ENCODE peak calls at places on chromosomes 6 and 20, in five cellular contexts. X is Karpas-422, U is neural progenitor cell, M is GM12878, T is PC-9. K is an unnamed sample.

GRCh38 chr6:37623666-37624065 is 74.0 kb downstream of the MDGA1 start:
- DNase-seq in T (no peak), M (no peak), X (no peak), U (no peak), K (no peak)

GRCh38 chr6:7725849-7726415 is at the start of gene BMP6:
- DNase-seq in U (peak; percentile 98), T (peak; percentile 90), X (peak; percentile 82), M (no peak), K (peak; percentile 93)

GRCh38 chr20:3203315-3204123 is 963 bp downstream of the DDRGK1 start:
- DNase-seq in U (peak; percentile 30), X (peak; percentile 68), M (no peak), T (peak; percentile 32), K (peak; percentile 41)

GRCh38 chr6:10350720-10351119 is 64.2 kb downstream of the TFAP2A start:
- DNase-seq in M (no peak), T (no peak), U (no peak), X (no peak), K (no peak)

GRCh38 chr20:57654998-57655811 is 35.0 kb upstream of the ZBP1 start:
- DNase-seq in U (no peak), X (no peak), M (no peak), T (no peak), K (no peak)

GRCh38 chr20:11168026-11168425 is 494.2 kb upstream of the JAG1 start:
- DNase-seq in U (no peak), X (no peak), M (no peak), T (no peak), K (no peak)

GRCh38 chr6:17938885-17939284 is 48.5 kb downstream of the KIF13A start:
- DNase-seq in M (no peak), U (no peak), T (no peak), X (no peak), K (peak; percentile 14)

GRCh38 chr20:61193164-61193563 is 58.9 kb upstream of the CDH4 start:
- DNase-seq in T (no peak), U (peak; percentile 23), X (no peak), M (no peak), K (no peak)

GRCh38 chr6:114267897-114268296 is 74.9 kb downstream of the HS3ST5 start:
- DNase-seq in U (no peak), X (no peak), M (no peak), T (no peak), K (no peak)

GRCh38 chr6:155158044-155158843 is 105.6 kb upstream of the CLDN20 start:
- DNase-seq in T (no peak), M (no peak), U (no peak), X (no peak), K (no peak)

GRCh38 chr20:49501917-49502316 is 19.4 kb upstream of the KCNB1 start:
- DNase-seq in X (peak; percentile 66), M (no peak), U (peak; percentile 21), T (no peak), K (no peak)

GRCh38 chr20:44696315-44696714 is 18.9 kb upstream of the CCN5 start:
- DNase-seq in X (peak; percentile 59), U (no peak), T (no peak), M (no peak), K (no peak)

GRCh38 chr6:36979343-36979742 is 6.7 kb downstream of the MTCH1 start:
- DNase-seq in T (no peak), M (no peak), X (no peak), U (no peak), K (peak; percentile 68)

GRCh38 chr6:11263185-11263817 is 30.8 kb upstream of the NEDD9 start:
- DNase-seq in U (peak; percentile 24), M (no peak), T (peak; percentile 42), X (no peak), K (peak; percentile 65)

GRCh38 chr6:36929607-36930006 is 24.9 kb upstream of the PI16 start:
- DNase-seq in T (no peak), M (no peak), U (no peak), X (no peak), K (no peak)

GRCh38 chr6:151205971-151206600 is 33.7 kb upstream of the AKAP12 start:
- DNase-seq in X (no peak), T (no peak), M (no peak), U (no peak), K (no peak)

GRCh38 chr20:1825492-1825891 is 69.7 kb upstream of the SIRPA start:
- DNase-seq in X (no peak), U (no peak), M (no peak), T (no peak), K (no peak)

DNA sequence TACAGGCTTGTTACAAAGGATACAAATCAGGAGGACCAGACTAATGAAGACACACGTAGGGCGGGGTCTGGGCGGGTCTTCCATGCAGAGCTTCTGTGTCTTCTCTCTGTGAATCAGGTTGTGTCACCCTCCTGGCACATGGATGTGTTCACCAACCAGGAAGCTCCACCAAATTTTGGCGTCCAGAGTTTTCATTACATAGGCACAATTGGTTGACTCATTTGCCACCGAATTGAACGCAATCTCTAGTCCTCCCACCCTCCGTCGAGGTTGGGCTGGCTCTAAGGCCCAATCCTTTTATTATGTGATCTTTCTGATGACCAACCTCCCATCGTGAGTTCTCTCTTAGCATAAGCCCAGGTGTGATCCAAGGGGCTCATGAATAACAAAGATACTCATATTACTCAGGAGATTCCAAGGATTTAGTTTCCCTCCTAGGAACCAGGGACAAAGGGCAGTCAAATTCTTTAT is 36.3 kb upstream of the DDR1 start:
- DNase-seq in U (no peak), M (no peak), X (no peak), T (no peak), K (no peak)
- H3K4me3 ChIP-seq in U (no peak overlapping the region), M (no peak overlapping the region), X (no peak overlapping the region), T (no peak overlapping the region), K (no peak overlapping the region)

GRCh38 chr20:62617711-62618483 is 24.4 kb upstream of the SLCO4A1 start:
- DNase-seq in M (no peak), T (peak; percentile 69), U (no peak), X (no peak), K (no peak)

GRCh38 chr20:62620624-62621023 is 21.7 kb upstream of the SLCO4A1 start:
- DNase-seq in X (no peak), M (no peak), T (no peak), U (no peak), K (no peak)

GRCh38 chr20:62621251-62622110 is 20.8 kb upstream of the SLCO4A1 start:
- DNase-seq in X (no peak), M (no peak), U (no peak), T (peak; percentile 62), K (no peak)

GRCh38 chr20:62616728-62617621 is 25.3 kb upstream of the SLCO4A1 start:
- DNase-seq in X (peak; percentile 83), M (no peak), U (peak; percentile 79), T (peak; percentile 84), K (peak; percentile 91)

DNA sequence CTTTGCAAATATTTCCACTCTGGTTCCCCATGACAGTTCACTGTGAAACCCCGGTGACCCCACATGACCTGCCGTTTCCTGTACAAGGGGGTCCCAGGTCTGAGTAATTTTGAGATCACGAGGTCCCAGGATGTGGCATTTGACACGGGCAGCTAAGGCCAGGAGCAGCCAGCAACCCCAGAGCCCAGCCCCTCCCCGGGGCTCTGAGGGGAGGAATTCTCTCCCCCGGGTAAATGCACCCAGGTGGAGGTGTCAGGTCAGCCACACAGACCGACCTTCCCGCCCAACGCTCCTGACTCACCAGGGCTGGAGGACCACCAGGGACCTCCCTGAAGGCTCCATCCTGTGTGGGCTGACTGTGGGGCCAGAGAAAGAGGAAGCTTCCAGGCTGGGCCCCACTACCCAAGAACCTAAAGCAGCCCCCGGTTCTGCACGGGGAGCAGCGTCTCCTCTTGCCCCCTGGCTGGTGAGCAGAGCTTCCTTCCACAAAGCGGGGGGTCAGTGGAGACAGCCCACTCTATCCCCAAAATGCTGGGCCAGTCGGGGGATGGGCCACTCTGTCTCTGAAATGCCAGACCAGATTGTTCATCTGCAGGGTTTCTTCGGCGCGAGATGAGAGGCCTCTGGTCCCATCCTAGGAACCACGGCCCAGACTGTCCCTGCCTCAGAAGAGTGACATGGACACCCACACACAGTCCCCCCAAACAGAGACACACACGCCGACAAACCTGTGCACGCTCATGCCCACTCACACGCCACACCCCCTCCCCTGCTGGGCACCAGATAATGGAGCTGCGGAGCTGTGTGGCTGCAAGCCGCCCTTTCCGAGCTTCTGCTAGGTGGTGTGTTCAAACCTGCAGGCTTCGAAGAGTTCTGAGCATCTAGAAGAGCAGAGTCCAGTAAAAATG is 23.4 kb upstream of the SLCO4A1 start:
- DNase-seq in U (peak; percentile 46), T (no peak), M (no peak), X (no peak), K (no peak)
- H2AFZ ChIP-seq in U (no peak overlapping the region), T (no peak overlapping the region), M (peak overlapping the region; percentile 31), X (no peak overlapping the region), K (no peak overlapping the region)

GRCh38 chr6:39638126-39638822 is 86.9 kb downstream of the KIF6 start:
- DNase-seq in T (no peak), U (no peak), X (no peak), M (no peak), K (no peak)
- H3K4me3 ChIP-seq in T (no peak overlapping the region), U (no peak overlapping the region), X (no peak overlapping the region), M (no peak overlapping the region), K (no peak overlapping the region)

DNA sequence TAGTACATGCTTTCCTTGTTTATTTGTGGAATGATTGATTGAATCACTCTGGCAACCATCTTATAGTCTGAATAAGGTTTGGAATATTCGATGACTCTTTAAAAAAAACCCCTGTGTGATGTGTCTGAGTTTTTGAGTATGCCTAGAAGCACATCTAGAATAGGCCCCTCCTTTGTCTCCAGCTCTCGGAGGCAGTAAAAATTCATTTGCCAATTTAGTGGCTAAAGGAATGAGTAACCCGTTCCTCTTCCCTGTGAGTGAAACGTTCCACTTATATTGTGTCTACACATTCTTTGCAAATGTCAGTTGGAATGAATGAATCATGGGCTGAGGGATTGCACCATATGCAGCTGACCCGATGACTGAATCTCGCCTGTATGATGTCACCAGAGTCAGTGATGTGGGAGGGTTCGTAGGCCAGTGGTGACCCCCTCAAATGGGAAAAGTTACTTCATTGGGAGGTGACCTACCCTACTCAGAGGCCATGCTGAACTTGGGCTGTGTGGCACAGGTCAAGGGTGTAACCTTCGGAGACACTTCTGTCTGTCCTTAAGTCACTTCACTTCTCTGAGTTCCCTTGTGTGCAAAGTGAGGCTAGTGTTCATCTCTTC is 21.6 kb downstream of the MOCS3 start:
- DNase-seq in U (no peak), X (no peak), T (peak; percentile 43), M (no peak), K (peak; percentile 70)
- H2AFZ ChIP-seq in U (no peak overlapping the region), X (no peak overlapping the region), T (no peak overlapping the region), M (no peak overlapping the region), K (no peak overlapping the region)

GRCh38 chr6:42448391-42448790 is 3.3 kb downstream of the TRERF1 start:
- DNase-seq in U (no peak), X (no peak), T (no peak), M (no peak), K (no peak)
- H3K4me3 ChIP-seq in U (peak overlapping the region; percentile 78), X (peak overlapping the region; percentile 86), T (peak overlapping the region; percentile 77), M (peak overlapping the region; percentile 5), K (no peak overlapping the region)

K was measured in hepatocyte.